ENCODE peak calls at places on chromosomes 4 and X, in nine cellular contexts. A is fibroblast of lung; N is CD8-positive, alpha-beta T cell; L is Panc1; W is lower lobe of right lung; P is upper lobe of right lung; F is cardiac muscle cell; R is OCI-LY7; Z is tibial artery. G is an unnamed sample. For H3K4me1 and H3K36me3, the result is how much of the 10 kb centered on the place peaks cover.

GRCh38 chr4:145451895-145452294 is 29.8 kb upstream of the SMAD1 start:
- DNase-seq in A (peak), N (no peak), L (no peak), W (no peak), P (no peak), F (no peak), R (no peak), Z (no peak), G (no peak)

GRCh38 chrX:154396948-154397887 is 959 bp upstream of the RPL10 start:
- DNase-seq in A (peak), N (peak), L (no peak), W (peak), P (peak), F (peak), R (peak), Z (peak), G (peak)

GRCh38 chrX:72308566-72309296 is 3.0 kb upstream of the CITED1 start:
- DNase-seq in A (peak), N (no peak), L (peak), W (peak), P (peak), F (peak), R (no peak), Z (peak), G (peak)

GRCh38 chr4:23648846-23649596 is 240.8 kb downstream of the PPARGC1A start:
- DNase-seq in A (no peak), N (no peak), L (no peak), W (no peak), P (no peak), F (no peak), R (no peak), Z (no peak), G (no peak)

GRCh38 chr4:98625399-98625798 is 33.0 kb downstream of the TSPAN5 start:
- DNase-seq in A (no peak), N (no peak), L (no peak), W (no peak), P (no peak), F (no peak), R (no peak), Z (no peak), G (no peak)

GRCh38 chrX:130413415-130413814 is 11.6 kb downstream of the RBMX2 start:
- DNase-seq in A (no peak), N (no peak), L (no peak), W (no peak), P (no peak), F (peak), R (no peak), Z (no peak), G (no peak)

GRCh38 chr4:105937759-105938158 is 42.5 kb downstream of the NPNT start:
- DNase-seq in A (no peak), N (no peak), L (no peak), W (no peak), P (no peak), F (no peak), R (no peak), Z (no peak), G (no peak)

GRCh38 chr4:161829631-161830030 is 334.2 kb downstream of the FSTL5 start:
- DNase-seq in A (no peak), N (no peak), L (no peak), W (no peak), P (no peak), F (no peak), R (no peak), Z (no peak), G (no peak)

GRCh38 chr4:86036729-86037128 is 323.1 kb downstream of the MAPK10 start:
- DNase-seq in A (peak), N (no peak), L (no peak), W (no peak), P (no peak), F (peak), R (no peak), Z (no peak), G (no peak)

GRCh38 chr4:83890231-83890630 is 354.3 kb downstream of the GPAT3 start:
- DNase-seq in A (peak), N (no peak), L (no peak), W (no peak), P (no peak), F (no peak), R (no peak), Z (no peak), G (no peak)

GRCh38 chr4:137212601-137213000 is 319.7 kb downstream of the PCDH18 start:
- DNase-seq in A (no peak), N (no peak), L (no peak), W (no peak), P (no peak), F (no peak), R (no peak), Z (no peak), G (no peak)

GRCh38 chr4:78396613-78397291 is 154.8 kb upstream of the ANXA3 start:
- DNase-seq in A (no peak), N (no peak), L (no peak), W (no peak), P (no peak), F (no peak), R (no peak), Z (no peak), G (no peak)

GRCh38 chr4:78397292-78397630 is 154.3 kb upstream of the ANXA3 start:
- DNase-seq in A (no peak), N (no peak), L (no peak), W (no peak), P (no peak), F (no peak), R (no peak), Z (no peak), G (no peak)

GRCh38 chr4:78395642-78396041 is 155.9 kb upstream of the ANXA3 start:
- DNase-seq in A (no peak), N (no peak), L (no peak), W (no peak), P (no peak), F (no peak), R (no peak), Z (no peak), G (no peak)
- H3K4me1 ChIP-seq in A (under half), N (under half), L (under half), W (under half), P (under half), F (under half), R (under half), Z (under half), G (under half)

DNA sequence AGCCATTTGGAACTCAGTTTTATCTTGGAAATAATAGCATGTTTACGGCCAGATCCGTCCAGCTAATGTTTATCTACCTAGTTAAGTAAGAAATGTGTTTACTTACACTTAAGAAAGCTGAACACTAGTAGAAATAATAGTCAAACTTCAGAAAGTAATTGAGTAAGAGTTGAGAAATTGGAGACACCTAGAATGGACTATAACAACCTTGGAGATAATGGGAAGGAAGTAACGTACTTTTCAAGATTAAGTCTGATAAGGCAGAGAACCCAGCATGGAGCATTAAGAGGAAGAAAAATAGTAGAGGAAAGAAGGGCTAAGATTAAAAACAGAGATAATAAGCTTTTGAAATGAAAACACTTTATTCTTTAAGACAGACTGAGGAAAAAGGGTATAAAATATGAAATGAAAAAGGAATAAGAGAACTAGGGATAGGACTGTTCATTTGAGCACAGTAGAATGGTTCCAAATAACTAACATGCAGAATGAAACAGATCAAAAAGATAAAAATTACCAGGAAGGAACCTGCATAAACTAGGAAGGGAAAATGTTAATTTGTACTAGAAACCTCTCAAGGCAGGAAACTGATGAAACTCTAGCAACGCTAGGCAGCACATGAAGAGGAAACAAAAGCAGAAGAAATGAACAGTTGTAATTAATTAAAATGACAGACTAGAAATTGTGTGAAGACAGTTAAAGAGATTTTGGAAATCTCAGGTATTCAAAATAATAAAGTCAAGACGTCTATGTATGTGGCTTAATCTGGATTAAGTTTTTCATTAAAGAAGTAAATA is 71.7 kb downstream of the FBXW7 start:
- DNase-seq in A (no peak), N (no peak), L (no peak), W (no peak), P (no peak), F (peak), R (peak), Z (no peak), G (no peak)
- H3K4me3 ChIP-seq in A (no peak), N (no peak), L (no peak), W (no peak), P (no peak), F (no peak), R (peak), Z (no peak), G (no peak)

GRCh38 chr4:6920174-6920573 is 10.5 kb downstream of the TBC1D14 start:
- DNase-seq in A (no peak), N (no peak), L (no peak), W (peak), P (peak), F (no peak), R (no peak), Z (no peak), G (no peak)
- H3K36me3 ChIP-seq in A (under half), N (under half), L (under half), W (under half), P (under half), F (under half), R (under half), Z (under half), G (under half)

GRCh38 chrX:134692233-134692632 is 34.0 kb upstream of the PLAC1 start:
- DNase-seq in A (no peak), N (no peak), L (no peak), W (no peak), P (no peak), F (no peak), R (no peak), Z (no peak), G (no peak)
- H3K4me1 ChIP-seq in A (under half), N (under half), L (under half), W (under half), P (under half), F (under half), R (under half), Z (under half), G (under half)

G was measured in hepatocyte.